ENCODE peak calls at places on chromosome 2, in ten cellular contexts. One of them, this sample, is unnamed.

GRCh38 chr2:204407209-204408070 is 137.8 kb upstream of the PARD3B start:
- DNase-seq in colonic mucosa: no peak
- DNase-seq in GM12865: no peak
- DNase-seq in Calu3: no peak
- DNase-seq in IMR-90: peak
- DNase-seq in HFFc6: peak
- DNase-seq in dorsolateral prefrontal cortex: no peak
- DNase-seq in endodermal cell: no peak
- DNase-seq in cardiac fibroblast: peak
- DNase-seq in prostate gland: no peak
- DNase-seq in this sample: no peak

GRCh38 chr2:145626301-145626700 is 1106.4 kb upstream of the ZEB2 start:
- DNase-seq in endodermal cell: no peak
- DNase-seq in cardiac fibroblast: no peak
- DNase-seq in GM12865: no peak
- DNase-seq in colonic mucosa: no peak
- DNase-seq in IMR-90: no peak
- DNase-seq in HFFc6: no peak
- DNase-seq in Calu3: no peak
- DNase-seq in dorsolateral prefrontal cortex: no peak
- DNase-seq in prostate gland: no peak
- DNase-seq in this sample: no peak

GRCh38 chr2:113760400-113760799 is 4.0 kb upstream of the SLC35F5 start:
- DNase-seq in prostate gland: no peak
- DNase-seq in GM12865: no peak
- DNase-seq in Calu3: no peak
- DNase-seq in endodermal cell: no peak
- DNase-seq in colonic mucosa: no peak
- DNase-seq in HFFc6: peak
- DNase-seq in dorsolateral prefrontal cortex: no peak
- DNase-seq in cardiac fibroblast: peak
- DNase-seq in IMR-90: peak
- DNase-seq in this sample: peak

GRCh38 chr2:86397989-86398388 is 43.2 kb upstream of the KDM3A start:
- DNase-seq in endodermal cell: no peak
- DNase-seq in IMR-90: no peak
- DNase-seq in prostate gland: no peak
- DNase-seq in Calu3: no peak
- DNase-seq in HFFc6: no peak
- DNase-seq in dorsolateral prefrontal cortex: no peak
- DNase-seq in GM12865: no peak
- DNase-seq in colonic mucosa: no peak
- DNase-seq in cardiac fibroblast: no peak
- DNase-seq in this sample: no peak

GRCh38 chr2:23435250-23436035 is 50.5 kb downstream of the KLHL29 start:
- DNase-seq in colonic mucosa: no peak
- DNase-seq in cardiac fibroblast: no peak
- DNase-seq in HFFc6: no peak
- DNase-seq in dorsolateral prefrontal cortex: no peak
- DNase-seq in GM12865: no peak
- DNase-seq in Calu3: no peak
- DNase-seq in endodermal cell: no peak
- DNase-seq in prostate gland: no peak
- DNase-seq in IMR-90: no peak
- DNase-seq in this sample: no peak

GRCh38 chr2:229475753-229476152 is 204.7 kb upstream of the PID1 start:
- DNase-seq in endodermal cell: no peak
- DNase-seq in colonic mucosa: no peak
- DNase-seq in HFFc6: no peak
- DNase-seq in dorsolateral prefrontal cortex: no peak
- DNase-seq in IMR-90: no peak
- DNase-seq in cardiac fibroblast: no peak
- DNase-seq in prostate gland: no peak
- DNase-seq in Calu3: no peak
- DNase-seq in GM12865: no peak
- DNase-seq in this sample: no peak

GRCh38 chr2:36589230-36589630 is 8.7 kb downstream of the FEZ2 start:
- DNase-seq in GM12865: no peak
- DNase-seq in colonic mucosa: no peak
- DNase-seq in IMR-90: no peak
- DNase-seq in dorsolateral prefrontal cortex: no peak
- DNase-seq in endodermal cell: no peak
- DNase-seq in cardiac fibroblast: no peak
- DNase-seq in HFFc6: no peak
- DNase-seq in Calu3: no peak
- DNase-seq in prostate gland: no peak
- DNase-seq in this sample: no peak

GRCh38 chr2:121471571-121472464 is 58.9 kb upstream of the RNU4ATAC start:
- DNase-seq in endodermal cell: no peak
- DNase-seq in IMR-90: peak
- DNase-seq in Calu3: no peak
- DNase-seq in cardiac fibroblast: peak
- DNase-seq in HFFc6: peak
- DNase-seq in GM12865: no peak
- DNase-seq in dorsolateral prefrontal cortex: no peak
- DNase-seq in colonic mucosa: no peak
- DNase-seq in prostate gland: no peak
- DNase-seq in this sample: no peak

GRCh38 chr2:4533806-4534205 is 830.4 kb downstream of the DCDC2C start:
- DNase-seq in dorsolateral prefrontal cortex: no peak
- DNase-seq in prostate gland: peak
- DNase-seq in colonic mucosa: no peak
- DNase-seq in cardiac fibroblast: no peak
- DNase-seq in GM12865: no peak
- DNase-seq in endodermal cell: no peak
- DNase-seq in Calu3: no peak
- DNase-seq in IMR-90: no peak
- DNase-seq in HFFc6: no peak
- DNase-seq in this sample: peak

GRCh38 chr2:223262946-223263345 is 211.0 kb downstream of the KCNE4 start:
- DNase-seq in cardiac fibroblast: peak
- DNase-seq in prostate gland: peak
- DNase-seq in Calu3: no peak
- DNase-seq in colonic mucosa: no peak
- DNase-seq in GM12865: peak
- DNase-seq in endodermal cell: peak
- DNase-seq in IMR-90: no peak
- DNase-seq in HFFc6: peak
- DNase-seq in dorsolateral prefrontal cortex: no peak
- DNase-seq in this sample: no peak

GRCh38 chr2:187617925-187618324 is 63.7 kb upstream of the TFPI start:
- DNase-seq in cardiac fibroblast: no peak
- DNase-seq in prostate gland: no peak
- DNase-seq in Calu3: no peak
- DNase-seq in IMR-90: peak
- DNase-seq in colonic mucosa: no peak
- DNase-seq in HFFc6: no peak
- DNase-seq in endodermal cell: no peak
- DNase-seq in GM12865: no peak
- DNase-seq in dorsolateral prefrontal cortex: no peak
- DNase-seq in this sample: no peak

GRCh38 chr2:151776367-151776766 is 42.1 kb upstream of the NEB start:
- DNase-seq in prostate gland: no peak
- DNase-seq in Calu3: no peak
- DNase-seq in endodermal cell: no peak
- DNase-seq in cardiac fibroblast: no peak
- DNase-seq in colonic mucosa: no peak
- DNase-seq in IMR-90: no peak
- DNase-seq in dorsolateral prefrontal cortex: no peak
- DNase-seq in HFFc6: no peak
- DNase-seq in GM12865: no peak
- DNase-seq in this sample: no peak

GRCh38 chr2:9800975-9801723 is 42.1 kb upstream of the TAF1B start:
- DNase-seq in colonic mucosa: no peak
- DNase-seq in endodermal cell: peak
- DNase-seq in IMR-90: peak
- DNase-seq in HFFc6: peak
- DNase-seq in Calu3: peak
- DNase-seq in GM12865: peak
- DNase-seq in prostate gland: peak
- DNase-seq in cardiac fibroblast: peak
- DNase-seq in dorsolateral prefrontal cortex: no peak
- DNase-seq in this sample: no peak

GRCh38 chr2:733001-733400 is 55.8 kb upstream of the TMEM18 start:
- DNase-seq in Calu3: no peak
- DNase-seq in endodermal cell: no peak
- DNase-seq in GM12865: no peak
- DNase-seq in IMR-90: no peak
- DNase-seq in dorsolateral prefrontal cortex: no peak
- DNase-seq in cardiac fibroblast: no peak
- DNase-seq in HFFc6: no peak
- DNase-seq in colonic mucosa: no peak
- DNase-seq in prostate gland: no peak
- DNase-seq in this sample: no peak

GRCh38 chr2:218284106-218284811 is 8.0 kb downstream of the TMBIM1 start:
- DNase-seq in cardiac fibroblast: peak
- DNase-seq in Calu3: peak
- DNase-seq in GM12865: peak
- DNase-seq in colonic mucosa: no peak
- DNase-seq in HFFc6: peak
- DNase-seq in endodermal cell: no peak
- DNase-seq in IMR-90: peak
- DNase-seq in prostate gland: no peak
- DNase-seq in dorsolateral prefrontal cortex: no peak
- DNase-seq in this sample: no peak

GRCh38 chr2:45595724-45596435 is 15.2 kb downstream of the SRBD1 start:
- DNase-seq in Calu3: no peak
- DNase-seq in HFFc6: peak
- DNase-seq in IMR-90: peak
- DNase-seq in dorsolateral prefrontal cortex: no peak
- DNase-seq in cardiac fibroblast: peak
- DNase-seq in colonic mucosa: peak
- DNase-seq in prostate gland: no peak
- DNase-seq in GM12865: no peak
- DNase-seq in endodermal cell: no peak
- DNase-seq in this sample: no peak

GRCh38 chr2:4073178-4073577 is 369.8 kb downstream of the DCDC2C start:
- DNase-seq in GM12865: no peak
- DNase-seq in cardiac fibroblast: no peak
- DNase-seq in HFFc6: no peak
- DNase-seq in dorsolateral prefrontal cortex: no peak
- DNase-seq in Calu3: no peak
- DNase-seq in colonic mucosa: no peak
- DNase-seq in endodermal cell: no peak
- DNase-seq in prostate gland: no peak
- DNase-seq in IMR-90: no peak
- DNase-seq in this sample: no peak

GRCh38 chr2:86249176-86249842 is 50.1 kb downstream of the MRPL35 start:
- DNase-seq in cardiac fibroblast: peak
- DNase-seq in endodermal cell: peak
- DNase-seq in HFFc6: peak
- DNase-seq in Calu3: peak
- DNase-seq in IMR-90: peak
- DNase-seq in colonic mucosa: no peak
- DNase-seq in prostate gland: no peak
- DNase-seq in GM12865: peak
- DNase-seq in dorsolateral prefrontal cortex: no peak
- DNase-seq in this sample: no peak

GRCh38 chr2:64735504-64735903 is 81.8 kb upstream of the SERTAD2 start:
- DNase-seq in IMR-90: no peak
- DNase-seq in prostate gland: no peak
- DNase-seq in dorsolateral prefrontal cortex: no peak
- DNase-seq in cardiac fibroblast: no peak
- DNase-seq in GM12865: no peak
- DNase-seq in Calu3: no peak
- DNase-seq in endodermal cell: no peak
- DNase-seq in HFFc6: no peak
- DNase-seq in colonic mucosa: no peak
- DNase-seq in this sample: no peak
- TF ChIP-seq CTCF in IMR-90: no peak
- TF ChIP-seq CTCF in prostate gland: no peak
- TF ChIP-seq CTCF in dorsolateral prefrontal cortex: no peak
- TF ChIP-seq CTCF in cardiac fibroblast: no peak
- TF ChIP-seq CTCF in GM12865: no peak
- TF ChIP-seq CTCF in Calu3: no peak
- TF ChIP-seq CTCF in endodermal cell: no peak
- TF ChIP-seq CTCF in HFFc6: no peak
- TF ChIP-seq CTCF in colonic mucosa: no peak
- TF ChIP-seq CTCF in this sample: no peak

GRCh38 chr2:236249066-236249465 is 15.1 kb downstream of the ASB18 start:
- DNase-seq in GM12865: no peak
- DNase-seq in endodermal cell: no peak
- DNase-seq in IMR-90: no peak
- DNase-seq in prostate gland: no peak
- DNase-seq in Calu3: no peak
- DNase-seq in HFFc6: no peak
- DNase-seq in colonic mucosa: no peak
- DNase-seq in dorsolateral prefrontal cortex: no peak
- DNase-seq in cardiac fibroblast: no peak
- DNase-seq in this sample: no peak
- TF ChIP-seq CTCF in GM12865: no peak
- TF ChIP-seq CTCF in endodermal cell: no peak
- TF ChIP-seq CTCF in IMR-90: no peak
- TF ChIP-seq CTCF in prostate gland: no peak
- TF ChIP-seq CTCF in Calu3: no peak
- TF ChIP-seq CTCF in HFFc6: no peak
- TF ChIP-seq CTCF in colonic mucosa: no peak
- TF ChIP-seq CTCF in dorsolateral prefrontal cortex: no peak
- TF ChIP-seq CTCF in cardiac fibroblast: no peak
- TF ChIP-seq CTCF in this sample: no peak

GRCh38 chr2:239928457-239929350 is 96.4 kb downstream of the NDUFA10 start:
- DNase-seq in GM12865: no peak
- DNase-seq in IMR-90: no peak
- DNase-seq in endodermal cell: peak
- DNase-seq in prostate gland: no peak
- DNase-seq in cardiac fibroblast: no peak
- DNase-seq in HFFc6: no peak
- DNase-seq in colonic mucosa: peak
- DNase-seq in dorsolateral prefrontal cortex: peak
- DNase-seq in Calu3: no peak
- DNase-seq in this sample: no peak
- TF ChIP-seq CTCF in GM12865: no peak
- TF ChIP-seq CTCF in IMR-90: no peak
- TF ChIP-seq CTCF in endodermal cell: peak
- TF ChIP-seq CTCF in prostate gland: no peak
- TF ChIP-seq CTCF in cardiac fibroblast: no peak
- TF ChIP-seq CTCF in HFFc6: no peak
- TF ChIP-seq CTCF in colonic mucosa: no peak
- TF ChIP-seq CTCF in dorsolateral prefrontal cortex: peak
- TF ChIP-seq CTCF in Calu3: no peak
- TF ChIP-seq CTCF in this sample: no peak

DNA sequence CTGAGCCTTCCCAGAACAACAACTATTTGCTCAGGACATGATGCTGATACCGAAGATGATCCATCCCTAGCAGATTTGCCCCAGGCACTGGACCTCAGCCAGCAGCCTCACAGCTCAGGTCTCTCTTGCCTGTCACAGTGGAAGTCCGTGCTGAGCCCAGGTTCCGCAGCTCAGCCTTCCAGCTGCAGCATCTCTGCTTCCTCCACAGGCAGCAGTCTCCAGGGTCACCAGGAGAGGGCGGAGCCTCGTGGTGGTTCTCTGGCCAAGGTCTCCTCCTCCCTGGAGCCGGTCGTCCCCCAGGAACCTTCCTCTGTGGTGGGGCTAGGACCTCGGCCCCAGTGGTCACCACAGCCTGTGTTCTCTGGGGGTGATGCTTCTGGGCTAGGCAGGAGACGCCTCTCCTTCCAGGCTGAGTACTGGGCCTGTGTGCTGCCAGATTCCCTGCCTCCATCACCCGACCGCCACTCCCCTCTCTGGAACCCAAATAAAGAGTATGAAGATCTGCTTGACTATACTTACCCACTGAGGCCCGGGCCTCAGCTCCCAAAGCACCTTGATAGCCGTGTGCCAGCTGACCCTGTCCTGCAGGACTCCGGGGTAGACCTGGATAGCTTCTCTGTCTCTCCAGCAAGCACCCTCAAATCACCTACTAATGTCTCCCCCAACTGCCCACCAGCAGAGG is 15.4 kb downstream of the CEP68 start:
- DNase-seq in GM12865: no peak
- DNase-seq in cardiac fibroblast: peak
- DNase-seq in HFFc6: peak
- DNase-seq in dorsolateral prefrontal cortex: no peak
- DNase-seq in IMR-90: no peak
- DNase-seq in endodermal cell: peak
- DNase-seq in colonic mucosa: no peak
- DNase-seq in Calu3: no peak
- DNase-seq in prostate gland: no peak
- DNase-seq in this sample: peak
- TF ChIP-seq CTCF in GM12865: peak
- TF ChIP-seq CTCF in cardiac fibroblast: peak
- TF ChIP-seq CTCF in HFFc6: peak
- TF ChIP-seq CTCF in dorsolateral prefrontal cortex: no peak
- TF ChIP-seq CTCF in IMR-90: peak
- TF ChIP-seq CTCF in endodermal cell: peak
- TF ChIP-seq CTCF in colonic mucosa: no peak
- TF ChIP-seq CTCF in Calu3: no peak
- TF ChIP-seq CTCF in prostate gland: no peak
- TF ChIP-seq CTCF in this sample: peak